ENCODE peak calls at places on chromosomes 5 and 9, in five cellular contexts. C, O, L, R and Q are unnamed samples.
A peak's percentile ranks its signal among the peaks of the same experiment; 100 is the strongest.

GRCh38 chr9:115969096-115969495 is 184.5 kb upstream of the PAPPA start:
- DNase-seq in C (no peak), O (no peak), L (no peak), R (no peak), Q (no peak)

GRCh38 chr5:178120661-178121357 is 7.5 kb downstream of the N4BP3 start:
- DNase-seq in C (peak; percentile 93), O (peak; percentile 76), L (peak; percentile 41), R (peak; percentile 70), Q (peak; percentile 95)

GRCh38 chr5:53419247-53419646 is 61.2 kb upstream of the FST start:
- DNase-seq in C (no peak), O (no peak), L (no peak), R (peak; percentile 64), Q (no peak)

GRCh38 chr5:10857333-10857723 is 96.3 kb upstream of the DAP start:
- DNase-seq in C (no peak), O (no peak), L (no peak), R (no peak), Q (no peak)

GRCh38 chr5:108730617-108731340 is 16.9 kb upstream of the FER start:
- DNase-seq in C (no peak), O (no peak), L (no peak), R (no peak), Q (no peak)

GRCh38 chr5:66171349-66172344 is 27.5 kb downstream of the SREK1 start:
- DNase-seq in C (peak; percentile 64), O (peak; percentile 29), L (peak; percentile 66), R (peak; percentile 50), Q (peak; percentile 28)

GRCh38 chr5:134003064-134003956 is 1.5 kb downstream of the VDAC1 start:
- DNase-seq in C (peak; percentile 40), O (no peak), L (no peak), R (no peak), Q (no peak)

GRCh38 chr9:103757062-103757461 is 337.0 kb upstream of the SMC2 start:
- DNase-seq in C (no peak), O (no peak), L (no peak), R (no peak), Q (no peak)

GRCh38 chr5:159017787-159018186 is 81.9 kb downstream of the EBF1 start:
- DNase-seq in C (no peak), O (no peak), L (peak; percentile 92), R (peak; percentile 47), Q (no peak)

GRCh38 chr5:40958811-40959210 is 49.5 kb downstream of the C7 start:
- DNase-seq in C (no peak), O (no peak), L (no peak), R (peak; percentile 3), Q (no peak)

GRCh38 chr5:119816055-119816454 is 186.7 kb downstream of the FAM170A start:
- DNase-seq in C (no peak), O (no peak), L (no peak), R (no peak), Q (no peak)

GRCh38 chr5:107794731-107795130 is 124.0 kb upstream of the EFNA5 start:
- DNase-seq in C (no peak), O (no peak), L (no peak), R (no peak), Q (no peak)

GRCh38 chr5:167947312-167947711 is 344.1 kb upstream of the WWC1 start:
- DNase-seq in C (no peak), O (no peak), L (no peak), R (no peak), Q (no peak)

GRCh38 chr5:108728566-108729305 is 19.0 kb upstream of the FER start:
- DNase-seq in C (peak; percentile 70), O (peak; percentile 34), L (no peak), R (no peak), Q (no peak)

GRCh38 chr5:122089614-122090013 is 11.6 kb upstream of the LOX start:
- DNase-seq in C (no peak), O (no peak), L (peak; percentile 88), R (no peak), Q (no peak)

GRCh38 chr9:99490736-99491135 is 268.7 kb downstream of the SEC61B start:
- DNase-seq in C (no peak), O (no peak), L (peak; percentile 13), R (no peak), Q (no peak)

GRCh38 chr9:38032266-38032830 is 36.7 kb downstream of the SHB start:
- DNase-seq in C (no peak), O (no peak), L (no peak), R (no peak), Q (peak; percentile 81)

GRCh38 chr9:101028346-101029299 is at the start of gene PLPPR1:
- DNase-seq in C (no peak), O (no peak), L (peak; percentile 37), R (peak; percentile 53), Q (peak; percentile 65)

GRCh38 chr5:150043657-150044333 is 42.6 kb downstream of the CSF1R start:
- DNase-seq in C (no peak), O (no peak), L (no peak), R (no peak), Q (peak; percentile 53)

GRCh38 chr5:126044111-126044668 is 379.0 kb upstream of the GRAMD2B start:
- DNase-seq in C (no peak), O (no peak), L (peak; percentile 88), R (no peak), Q (no peak)

GRCh38 chr5:169272731-169273401 is 28.1 kb downstream of the SLIT3 start:
- DNase-seq in C (no peak), O (no peak), L (no peak), R (no peak), Q (no peak)

GRCh38 chr5:73966411-73966810 is 340.4 kb downstream of the ARHGEF28 start:
- DNase-seq in C (no peak), O (no peak), L (no peak), R (no peak), Q (no peak)

GRCh38 chr9:130938652-130939404 is at the start of gene FIBCD1:
- DNase-seq in C (no peak), O (peak; percentile 15), L (no peak), R (peak; percentile 73), Q (peak; percentile 57)

GRCh38 chr5:34467436-34467835 is 188.7 kb upstream of the RAI14 start:
- DNase-seq in C (no peak), O (no peak), L (no peak), R (no peak), Q (no peak)

GRCh38 chr9:4987996-4988421 is 2.9 kb downstream of the JAK2 start:
- DNase-seq in C (peak; percentile 35), O (peak; percentile 58), L (peak; percentile 53), R (peak; percentile 73), Q (peak; percentile 30)

GRCh38 chr5:79567926-79568549 is 44.2 kb upstream of the TENT2 start:
- DNase-seq in C (no peak), O (no peak), L (no peak), R (no peak), Q (no peak)

GRCh38 chr5:169751490-169751889 is 114.4 kb downstream of the DOCK2 start:
- DNase-seq in C (no peak), O (no peak), L (no peak), R (no peak), Q (no peak)